ENCODE peak calls at places on chromosomes 6 and 20, in four cellular contexts. U is NCI-H526 treated with DMSO at 0.1 percent for 48 hours, H is NCI-H1436 treated with DMSO at 0.1 percent for 48 hours, R is hippocampal formation. O is an unnamed sample.

GRCh38 chr6:167112421-167112820 is 10.5 kb upstream of the CCR6 start:
- DNase-seq in U (no peak), H (no peak), R (no peak), O (no peak)

GRCh38 chr6:119446623-119447008 is 97.1 kb upstream of the MAN1A1 start:
- DNase-seq in U (no peak), H (no peak), R (no peak), O (no peak)

GRCh38 chr20:21981179-21981578 is 275.7 kb downstream of the PAX1 start:
- DNase-seq in U (no peak), H (no peak), R (no peak), O (no peak)

GRCh38 chr6:168372871-168373270 is 53.3 kb upstream of the DACT2 start:
- DNase-seq in U (peak), H (no peak), R (no peak), O (no peak)

GRCh38 chr6:83824388-83824801 is 28.8 kb upstream of the RIPPLY2 start:
- DNase-seq in U (no peak), H (no peak), R (no peak), O (no peak)

GRCh38 chr20:39623584-39624234 is 661.6 kb downstream of the DHX35 start:
- DNase-seq in U (no peak), H (no peak), R (no peak), O (no peak)

GRCh38 chr6:150392452-150393220 is 23.8 kb downstream of the IYD start:
- DNase-seq in U (no peak), H (no peak), R (no peak), O (no peak)

GRCh38 chr6:54291146-54291545 is 17.1 kb upstream of the TINAG start:
- DNase-seq in U (no peak), H (no peak), R (peak), O (no peak)

GRCh38 chr6:117270121-117270959 is 5.0 kb downstream of the VGLL2 start:
- DNase-seq in U (peak), H (no peak), R (no peak), O (peak)

GRCh38 chr6:89430563-89430962 is 2.4 kb upstream of the ANKRD6 start:
- DNase-seq in U (no peak), H (no peak), R (no peak), O (no peak)

O was measured in SK-N-SH.